ENCODE peak calls at places on chromosomes 11 and 22, in six cellular contexts. One of them, this sample, is unnamed.

GRCh38 chr11:122422707-122423106 is 232.8 kb upstream of the UBASH3B start:
- DNase-seq in C1 segment of cervical spinal cord: no peak
- DNase-seq in GM04503: no peak
- DNase-seq in activated CD4-positive, alpha-beta T cell treated with anti-CD3 and anti-CD28 coated beads, Interleukin-2, amount 50 U/mL, for 48 hours: no peak
- DNase-seq in SIG-M5: no peak
- DNase-seq in D341Med: no peak
- DNase-seq in this sample: no peak

GRCh38 chr11:14228356-14228755 is 130.6 kb downstream of the RRAS2 start:
- DNase-seq in GM04503: no peak
- DNase-seq in SIG-M5: no peak
- DNase-seq in C1 segment of cervical spinal cord: no peak
- DNase-seq in activated CD4-positive, alpha-beta T cell treated with anti-CD3 and anti-CD28 coated beads, Interleukin-2, amount 50 U/mL, for 48 hours: no peak
- DNase-seq in D341Med: no peak
- DNase-seq in this sample: no peak

GRCh38 chr22:24413726-24414385 is 13.5 kb upstream of the ADORA2A start:
- DNase-seq in activated CD4-positive, alpha-beta T cell treated with anti-CD3 and anti-CD28 coated beads, Interleukin-2, amount 50 U/mL, for 48 hours: no peak
- DNase-seq in D341Med: no peak
- DNase-seq in SIG-M5: no peak
- DNase-seq in GM04503: no peak
- DNase-seq in C1 segment of cervical spinal cord: no peak
- DNase-seq in this sample: no peak

GRCh38 chr11:69274531-69275016 is 19.4 kb upstream of the MYEOV start:
- DNase-seq in GM04503: no peak
- DNase-seq in C1 segment of cervical spinal cord: no peak
- DNase-seq in activated CD4-positive, alpha-beta T cell treated with anti-CD3 and anti-CD28 coated beads, Interleukin-2, amount 50 U/mL, for 48 hours: no peak
- DNase-seq in D341Med: no peak
- DNase-seq in SIG-M5: no peak
- DNase-seq in this sample: no peak

GRCh38 chr22:23062616-23063538 is 7.4 kb upstream of the GNAZ start:
- DNase-seq in activated CD4-positive, alpha-beta T cell treated with anti-CD3 and anti-CD28 coated beads, Interleukin-2, amount 50 U/mL, for 48 hours: no peak
- DNase-seq in D341Med: no peak
- DNase-seq in GM04503: no peak
- DNase-seq in C1 segment of cervical spinal cord: no peak
- DNase-seq in SIG-M5: no peak
- DNase-seq in this sample: no peak

GRCh38 chr11:6864436-6864835 is 1.6 kb downstream of the OR10A2 start:
- DNase-seq in D341Med: no peak
- DNase-seq in GM04503: no peak
- DNase-seq in SIG-M5: no peak
- DNase-seq in C1 segment of cervical spinal cord: no peak
- DNase-seq in activated CD4-positive, alpha-beta T cell treated with anti-CD3 and anti-CD28 coated beads, Interleukin-2, amount 50 U/mL, for 48 hours: no peak
- DNase-seq in this sample: no peak

GRCh38 chr11:61586792-61587430 is 6.0 kb upstream of the SYT7 start:
- DNase-seq in activated CD4-positive, alpha-beta T cell treated with anti-CD3 and anti-CD28 coated beads, Interleukin-2, amount 50 U/mL, for 48 hours: no peak
- DNase-seq in SIG-M5: no peak
- DNase-seq in D341Med: no peak
- DNase-seq in C1 segment of cervical spinal cord: no peak
- DNase-seq in GM04503: no peak
- DNase-seq in this sample: no peak

GRCh38 chr22:26362471-26362870 is 66.6 kb upstream of the ASPHD2 start:
- DNase-seq in C1 segment of cervical spinal cord: no peak
- DNase-seq in GM04503: peak; percentile 34
- DNase-seq in D341Med: no peak
- DNase-seq in activated CD4-positive, alpha-beta T cell treated with anti-CD3 and anti-CD28 coated beads, Interleukin-2, amount 50 U/mL, for 48 hours: no peak
- DNase-seq in SIG-M5: no peak
- DNase-seq in this sample: no peak

GRCh38 chr11:62665630-62666258 is 632 bp downstream of the CSKMT start:
- DNase-seq in GM04503: peak; percentile 22
- DNase-seq in activated CD4-positive, alpha-beta T cell treated with anti-CD3 and anti-CD28 coated beads, Interleukin-2, amount 50 U/mL, for 48 hours: peak; percentile 60
- DNase-seq in C1 segment of cervical spinal cord: peak; percentile 73
- DNase-seq in D341Med: peak; percentile 37
- DNase-seq in SIG-M5: no peak
- DNase-seq in this sample: no peak

GRCh38 chr11:62120466-62120865 is 3.3 kb upstream of the INCENP start:
- DNase-seq in activated CD4-positive, alpha-beta T cell treated with anti-CD3 and anti-CD28 coated beads, Interleukin-2, amount 50 U/mL, for 48 hours: no peak
- DNase-seq in C1 segment of cervical spinal cord: no peak
- DNase-seq in D341Med: no peak
- DNase-seq in SIG-M5: no peak
- DNase-seq in GM04503: no peak
- DNase-seq in this sample: no peak

GRCh38 chr22:29301716-29302401 is 4.6 kb upstream of the GAS2L1 start:
- DNase-seq in activated CD4-positive, alpha-beta T cell treated with anti-CD3 and anti-CD28 coated beads, Interleukin-2, amount 50 U/mL, for 48 hours: no peak
- DNase-seq in GM04503: no peak
- DNase-seq in C1 segment of cervical spinal cord: no peak
- DNase-seq in D341Med: peak; percentile 43
- DNase-seq in SIG-M5: no peak
- DNase-seq in this sample: no peak

GRCh38 chr11:112318193-112318592 is 57.5 kb upstream of the PLET1 start:
- DNase-seq in activated CD4-positive, alpha-beta T cell treated with anti-CD3 and anti-CD28 coated beads, Interleukin-2, amount 50 U/mL, for 48 hours: no peak
- DNase-seq in C1 segment of cervical spinal cord: no peak
- DNase-seq in SIG-M5: no peak
- DNase-seq in GM04503: peak; percentile 81
- DNase-seq in D341Med: no peak
- DNase-seq in this sample: no peak

GRCh38 chr11:5620606-5621521 is 3.9 kb upstream of the TRIM34 start:
- DNase-seq in D341Med: no peak
- DNase-seq in C1 segment of cervical spinal cord: no peak
- DNase-seq in SIG-M5: no peak
- DNase-seq in GM04503: peak; percentile 68
- DNase-seq in activated CD4-positive, alpha-beta T cell treated with anti-CD3 and anti-CD28 coated beads, Interleukin-2, amount 50 U/mL, for 48 hours: no peak
- DNase-seq in this sample: no peak

GRCh38 chr11:11449327-11449726 is 96.3 kb upstream of the CSNK2A3 start:
- DNase-seq in C1 segment of cervical spinal cord: no peak
- DNase-seq in D341Med: no peak
- DNase-seq in SIG-M5: no peak
- DNase-seq in activated CD4-positive, alpha-beta T cell treated with anti-CD3 and anti-CD28 coated beads, Interleukin-2, amount 50 U/mL, for 48 hours: no peak
- DNase-seq in GM04503: no peak
- DNase-seq in this sample: no peak

GRCh38 chr11:65498042-65498726 is 661 bp upstream of the MALAT1 start:
- DNase-seq in D341Med: no peak
- DNase-seq in activated CD4-positive, alpha-beta T cell treated with anti-CD3 and anti-CD28 coated beads, Interleukin-2, amount 50 U/mL, for 48 hours: peak; percentile 62
- DNase-seq in SIG-M5: no peak
- DNase-seq in C1 segment of cervical spinal cord: peak; percentile 76
- DNase-seq in GM04503: peak; percentile 27
- DNase-seq in this sample: peak; percentile 63

GRCh38 chr11:108997826-108998225 is 333.0 kb downstream of the DDX10 start:
- DNase-seq in GM04503: peak; percentile 23
- DNase-seq in activated CD4-positive, alpha-beta T cell treated with anti-CD3 and anti-CD28 coated beads, Interleukin-2, amount 50 U/mL, for 48 hours: no peak
- DNase-seq in C1 segment of cervical spinal cord: no peak
- DNase-seq in D341Med: no peak
- DNase-seq in SIG-M5: no peak
- DNase-seq in this sample: no peak

GRCh38 chr11:118913411-118914125 is 12.2 kb downstream of the BCL9L start:
- DNase-seq in C1 segment of cervical spinal cord: peak; percentile 57
- DNase-seq in D341Med: no peak
- DNase-seq in activated CD4-positive, alpha-beta T cell treated with anti-CD3 and anti-CD28 coated beads, Interleukin-2, amount 50 U/mL, for 48 hours: no peak
- DNase-seq in GM04503: no peak
- DNase-seq in SIG-M5: no peak
- DNase-seq in this sample: peak; percentile 59

GRCh38 chr22:45518580-45518991 is 15.9 kb downstream of the FBLN1 start:
- DNase-seq in GM04503: no peak
- DNase-seq in C1 segment of cervical spinal cord: no peak
- DNase-seq in activated CD4-positive, alpha-beta T cell treated with anti-CD3 and anti-CD28 coated beads, Interleukin-2, amount 50 U/mL, for 48 hours: no peak
- DNase-seq in SIG-M5: no peak
- DNase-seq in D341Med: no peak
- DNase-seq in this sample: no peak

This sample was measured in substantia nigra.